ENCODE peak calls at places on chromosomes 7 and 10, in five cellular contexts. One of them, this sample, is unnamed.
A peak's percentile ranks its signal among the peaks of the same experiment; 100 is the strongest.

GRCh38 chr7:47591655-47592572 is 10.0 kb upstream of the TNS3 start:
- DNase-seq in omental fat pad: no peak
- DNase-seq in OCI-LY7: no peak
- DNase-seq in NCI-H1092 treated with DMSO at 0.1 percent for 48 hours: no peak
- DNase-seq in neural progenitor cell: peak; percentile 33
- DNase-seq in this sample: no peak

GRCh38 chr7:148854975-148855374 is 29.1 kb downstream of the EZH2 start:
- DNase-seq in NCI-H1092 treated with DMSO at 0.1 percent for 48 hours: peak; percentile 14
- DNase-seq in omental fat pad: no peak
- DNase-seq in neural progenitor cell: no peak
- DNase-seq in OCI-LY7: no peak
- DNase-seq in this sample: no peak

GRCh38 chr7:83824214-83824613 is 175.3 kb upstream of the SEMA3E start:
- DNase-seq in OCI-LY7: no peak
- DNase-seq in omental fat pad: no peak
- DNase-seq in neural progenitor cell: no peak
- DNase-seq in NCI-H1092 treated with DMSO at 0.1 percent for 48 hours: no peak
- DNase-seq in this sample: no peak

GRCh38 chr10:104193787-104194186 is 38.4 kb downstream of the CFAP43 start:
- DNase-seq in omental fat pad: no peak
- DNase-seq in neural progenitor cell: no peak
- DNase-seq in NCI-H1092 treated with DMSO at 0.1 percent for 48 hours: no peak
- DNase-seq in OCI-LY7: no peak
- DNase-seq in this sample: no peak

GRCh38 chr7:88396295-88396947 is 89.7 kb upstream of the STEAP4 start:
- DNase-seq in omental fat pad: no peak
- DNase-seq in neural progenitor cell: no peak
- DNase-seq in NCI-H1092 treated with DMSO at 0.1 percent for 48 hours: no peak
- DNase-seq in OCI-LY7: no peak
- DNase-seq in this sample: no peak

GRCh38 chr7:134757938-134758337 is 21.5 kb upstream of the CALD1 start:
- DNase-seq in omental fat pad: no peak
- DNase-seq in NCI-H1092 treated with DMSO at 0.1 percent for 48 hours: no peak
- DNase-seq in neural progenitor cell: no peak
- DNase-seq in OCI-LY7: no peak
- DNase-seq in this sample: no peak

GRCh38 chr10:110475722-110476515 is 21.8 kb upstream of the DUSP5 start:
- DNase-seq in OCI-LY7: no peak
- DNase-seq in NCI-H1092 treated with DMSO at 0.1 percent for 48 hours: no peak
- DNase-seq in omental fat pad: no peak
- DNase-seq in neural progenitor cell: no peak
- DNase-seq in this sample: no peak

GRCh38 chr10:7483848-7484247 is 73.0 kb upstream of the SFMBT2 start:
- DNase-seq in neural progenitor cell: no peak
- DNase-seq in NCI-H1092 treated with DMSO at 0.1 percent for 48 hours: no peak
- DNase-seq in omental fat pad: no peak
- DNase-seq in OCI-LY7: no peak
- DNase-seq in this sample: no peak

GRCh38 chr10:75431180-75432111 is at the start of gene LRMDA:
- DNase-seq in neural progenitor cell: peak; percentile 65
- DNase-seq in OCI-LY7: no peak
- DNase-seq in omental fat pad: no peak
- DNase-seq in NCI-H1092 treated with DMSO at 0.1 percent for 48 hours: no peak
- DNase-seq in this sample: no peak

GRCh38 chr10:1939016-1939415 is 201.7 kb upstream of the ADARB2 start:
- DNase-seq in neural progenitor cell: no peak
- DNase-seq in omental fat pad: no peak
- DNase-seq in NCI-H1092 treated with DMSO at 0.1 percent for 48 hours: no peak
- DNase-seq in OCI-LY7: no peak
- DNase-seq in this sample: no peak

GRCh38 chr10:4688620-4689019 is 137.4 kb upstream of the AKR1E2 start:
- DNase-seq in NCI-H1092 treated with DMSO at 0.1 percent for 48 hours: no peak
- DNase-seq in omental fat pad: no peak
- DNase-seq in neural progenitor cell: no peak
- DNase-seq in OCI-LY7: no peak
- DNase-seq in this sample: no peak

GRCh38 chr7:116810267-116811116 is 51.9 kb upstream of the CAPZA2 start:
- DNase-seq in OCI-LY7: no peak
- DNase-seq in NCI-H1092 treated with DMSO at 0.1 percent for 48 hours: no peak
- DNase-seq in omental fat pad: no peak
- DNase-seq in neural progenitor cell: no peak
- DNase-seq in this sample: no peak

GRCh38 chr10:97069576-97070362 is 116.0 kb downstream of the SLIT1 start:
- DNase-seq in OCI-LY7: no peak
- DNase-seq in neural progenitor cell: no peak
- DNase-seq in NCI-H1092 treated with DMSO at 0.1 percent for 48 hours: no peak
- DNase-seq in omental fat pad: no peak
- DNase-seq in this sample: no peak

GRCh38 chr7:112989531-112989930 is 97.1 kb downstream of the GPR85 start:
- DNase-seq in neural progenitor cell: no peak
- DNase-seq in OCI-LY7: no peak
- DNase-seq in omental fat pad: no peak
- DNase-seq in NCI-H1092 treated with DMSO at 0.1 percent for 48 hours: no peak
- DNase-seq in this sample: no peak

GRCh38 chr10:117535752-117536358 is 6.7 kb upstream of the EMX2 start:
- DNase-seq in neural progenitor cell: peak; percentile 57
- DNase-seq in NCI-H1092 treated with DMSO at 0.1 percent for 48 hours: no peak
- DNase-seq in omental fat pad: no peak
- DNase-seq in OCI-LY7: no peak
- DNase-seq in this sample: no peak

GRCh38 chr7:94223375-94224084 is 171.2 kb upstream of the COL1A2 start:
- DNase-seq in OCI-LY7: peak; percentile 41
- DNase-seq in neural progenitor cell: peak; percentile 83
- DNase-seq in NCI-H1092 treated with DMSO at 0.1 percent for 48 hours: peak; percentile 23
- DNase-seq in omental fat pad: no peak
- DNase-seq in this sample: no peak

GRCh38 chr10:15585303-15585715 is 134.4 kb downstream of the ITGA8 start:
- DNase-seq in omental fat pad: peak; percentile 23
- DNase-seq in neural progenitor cell: peak; percentile 83
- DNase-seq in NCI-H1092 treated with DMSO at 0.1 percent for 48 hours: peak; percentile 5
- DNase-seq in OCI-LY7: peak; percentile 57
- DNase-seq in this sample: no peak

GRCh38 chr10:127145173-127145572 is 51.2 kb downstream of the INSYN2A start:
- DNase-seq in omental fat pad: no peak
- DNase-seq in neural progenitor cell: no peak
- DNase-seq in NCI-H1092 treated with DMSO at 0.1 percent for 48 hours: no peak
- DNase-seq in OCI-LY7: no peak
- DNase-seq in this sample: no peak

GRCh38 chr10:34670101-34670500 is 145.0 kb downstream of the PARD3 start:
- DNase-seq in OCI-LY7: no peak
- DNase-seq in neural progenitor cell: no peak
- DNase-seq in NCI-H1092 treated with DMSO at 0.1 percent for 48 hours: no peak
- DNase-seq in omental fat pad: no peak
- DNase-seq in this sample: no peak

GRCh38 chr10:132571565-132572544 is 34.3 kb downstream of the INPP5A start:
- DNase-seq in OCI-LY7: peak; percentile 98
- DNase-seq in omental fat pad: no peak
- DNase-seq in neural progenitor cell: peak; percentile 49
- DNase-seq in NCI-H1092 treated with DMSO at 0.1 percent for 48 hours: no peak
- DNase-seq in this sample: peak; percentile 81

GRCh38 chr10:78178940-78179339 is 145.3 kb downstream of the RPS24 start:
- DNase-seq in omental fat pad: no peak
- DNase-seq in OCI-LY7: no peak
- DNase-seq in neural progenitor cell: no peak
- DNase-seq in NCI-H1092 treated with DMSO at 0.1 percent for 48 hours: no peak
- DNase-seq in this sample: peak; percentile 44

GRCh38 chr7:4745971-4746919 is 29.2 kb upstream of the AP5Z1 start:
- DNase-seq in OCI-LY7: peak; percentile 19
- DNase-seq in neural progenitor cell: no peak
- DNase-seq in NCI-H1092 treated with DMSO at 0.1 percent for 48 hours: no peak
- DNase-seq in omental fat pad: no peak
- DNase-seq in this sample: no peak

GRCh38 chr10:60663850-60664249 is 114.4 kb upstream of the CDK1 start:
- DNase-seq in NCI-H1092 treated with DMSO at 0.1 percent for 48 hours: peak; percentile 82
- DNase-seq in OCI-LY7: no peak
- DNase-seq in omental fat pad: no peak
- DNase-seq in neural progenitor cell: no peak
- DNase-seq in this sample: no peak

GRCh38 chr10:109698121-109698520 is 225.2 kb downstream of the XPNPEP1 start:
- DNase-seq in NCI-H1092 treated with DMSO at 0.1 percent for 48 hours: no peak
- DNase-seq in OCI-LY7: no peak
- DNase-seq in omental fat pad: no peak
- DNase-seq in neural progenitor cell: no peak
- DNase-seq in this sample: no peak

GRCh38 chr10:122113161-122113944 is 124.4 kb downstream of the TACC2 start:
- DNase-seq in NCI-H1092 treated with DMSO at 0.1 percent for 48 hours: no peak
- DNase-seq in neural progenitor cell: peak; percentile 81
- DNase-seq in OCI-LY7: no peak
- DNase-seq in omental fat pad: peak; percentile 26
- DNase-seq in this sample: peak; percentile 86

GRCh38 chr10:25068152-25069058 is 52.0 kb downstream of the THNSL1 start:
- DNase-seq in omental fat pad: no peak
- DNase-seq in NCI-H1092 treated with DMSO at 0.1 percent for 48 hours: no peak
- DNase-seq in OCI-LY7: no peak
- DNase-seq in neural progenitor cell: no peak
- DNase-seq in this sample: no peak

GRCh38 chr10:27746364-27747095 is 911 bp upstream of the MKX start:
- DNase-seq in neural progenitor cell: peak; percentile 32
- DNase-seq in OCI-LY7: no peak
- DNase-seq in omental fat pad: no peak
- DNase-seq in NCI-H1092 treated with DMSO at 0.1 percent for 48 hours: no peak
- DNase-seq in this sample: no peak

GRCh38 chr7:28748934-28749584 is 209.1 kb downstream of the TRIL start:
- DNase-seq in omental fat pad: no peak
- DNase-seq in neural progenitor cell: no peak
- DNase-seq in NCI-H1092 treated with DMSO at 0.1 percent for 48 hours: no peak
- DNase-seq in OCI-LY7: peak; percentile 5
- DNase-seq in this sample: peak; percentile 77

GRCh38 chr7:154902600-154903082 is 100.3 kb downstream of the PAXIP1 start:
- DNase-seq in NCI-H1092 treated with DMSO at 0.1 percent for 48 hours: no peak
- DNase-seq in OCI-LY7: no peak
- DNase-seq in neural progenitor cell: no peak
- DNase-seq in omental fat pad: no peak
- DNase-seq in this sample: no peak

GRCh38 chr7:111080495-111081105 is 10.3 kb upstream of the LRRN3 start:
- DNase-seq in OCI-LY7: no peak
- DNase-seq in neural progenitor cell: no peak
- DNase-seq in omental fat pad: no peak
- DNase-seq in NCI-H1092 treated with DMSO at 0.1 percent for 48 hours: no peak
- DNase-seq in this sample: no peak

GRCh38 chr10:29535012-29535777 is 99.6 kb downstream of the SVIL start:
- DNase-seq in OCI-LY7: no peak
- DNase-seq in NCI-H1092 treated with DMSO at 0.1 percent for 48 hours: no peak
- DNase-seq in neural progenitor cell: peak; percentile 70
- DNase-seq in omental fat pad: no peak
- DNase-seq in this sample: no peak

This sample was measured in suprapubic skin.